ENCODE peak calls at places on chromosomes 4 and X, in nine cellular contexts. One of them, this sample, is unnamed.

GRCh38 chr4:147976341-147976928 is 244.5 kb downstream of the ARHGAP10 start:
- DNase-seq in HepG2: no peak
- DNase-seq in heart right ventricle: no peak
- DNase-seq in adipocyte: no peak
- DNase-seq in right cardiac atrium: no peak
- DNase-seq in effector memory CD4-positive, alpha-beta T cell: no peak
- DNase-seq in GM23338: no peak
- DNase-seq in spleen: no peak
- DNase-seq in CD8-positive, alpha-beta memory T cell: no peak
- DNase-seq in this sample: no peak

GRCh38 chr4:184471872-184472539 is 2.3 kb downstream of the IRF2 start:
- DNase-seq in heart right ventricle: no peak
- DNase-seq in effector memory CD4-positive, alpha-beta T cell: no peak
- DNase-seq in adipocyte: no peak
- DNase-seq in spleen: no peak
- DNase-seq in CD8-positive, alpha-beta memory T cell: no peak
- DNase-seq in right cardiac atrium: no peak
- DNase-seq in HepG2: no peak
- DNase-seq in GM23338: no peak
- DNase-seq in this sample: no peak

GRCh38 chr4:60944070-60944469 is 256.1 kb upstream of the ADGRL3 start:
- DNase-seq in spleen: no peak
- DNase-seq in right cardiac atrium: no peak
- DNase-seq in heart right ventricle: no peak
- DNase-seq in adipocyte: no peak
- DNase-seq in HepG2: peak; percentile 24
- DNase-seq in effector memory CD4-positive, alpha-beta T cell: no peak
- DNase-seq in CD8-positive, alpha-beta memory T cell: no peak
- DNase-seq in GM23338: no peak
- DNase-seq in this sample: no peak

GRCh38 chr4:1172971-1173757 is 781 bp upstream of the SPON2 start:
- DNase-seq in CD8-positive, alpha-beta memory T cell: no peak
- DNase-seq in HepG2: peak; percentile 89
- DNase-seq in right cardiac atrium: peak; percentile 70
- DNase-seq in heart right ventricle: no peak
- DNase-seq in effector memory CD4-positive, alpha-beta T cell: no peak
- DNase-seq in GM23338: peak; percentile 59
- DNase-seq in adipocyte: peak; percentile 60
- DNase-seq in spleen: no peak
- DNase-seq in this sample: peak; percentile 59

GRCh38 chr4:110294165-110294564 is 95.8 kb upstream of the ELOVL6 start:
- DNase-seq in heart right ventricle: no peak
- DNase-seq in effector memory CD4-positive, alpha-beta T cell: no peak
- DNase-seq in GM23338: no peak
- DNase-seq in right cardiac atrium: no peak
- DNase-seq in adipocyte: peak; percentile 37
- DNase-seq in CD8-positive, alpha-beta memory T cell: no peak
- DNase-seq in HepG2: no peak
- DNase-seq in spleen: no peak
- DNase-seq in this sample: no peak

GRCh38 chr4:40264995-40265909 is 68.4 kb downstream of the RHOH start:
- DNase-seq in GM23338: no peak
- DNase-seq in spleen: peak; percentile 82
- DNase-seq in right cardiac atrium: peak; percentile 69
- DNase-seq in effector memory CD4-positive, alpha-beta T cell: no peak
- DNase-seq in adipocyte: no peak
- DNase-seq in heart right ventricle: peak; percentile 37
- DNase-seq in CD8-positive, alpha-beta memory T cell: peak; percentile 86
- DNase-seq in HepG2: no peak
- DNase-seq in this sample: no peak

GRCh38 chr4:17941731-17942130 is 79.8 kb downstream of the LCORL start:
- DNase-seq in CD8-positive, alpha-beta memory T cell: no peak
- DNase-seq in HepG2: no peak
- DNase-seq in right cardiac atrium: no peak
- DNase-seq in spleen: no peak
- DNase-seq in adipocyte: no peak
- DNase-seq in GM23338: no peak
- DNase-seq in effector memory CD4-positive, alpha-beta T cell: no peak
- DNase-seq in heart right ventricle: no peak
- DNase-seq in this sample: no peak

GRCh38 chr4:22508376-22508775 is 7.5 kb downstream of the ADGRA3 start:
- DNase-seq in right cardiac atrium: no peak
- DNase-seq in heart right ventricle: no peak
- DNase-seq in GM23338: no peak
- DNase-seq in effector memory CD4-positive, alpha-beta T cell: no peak
- DNase-seq in CD8-positive, alpha-beta memory T cell: no peak
- DNase-seq in spleen: no peak
- DNase-seq in adipocyte: peak; percentile 20
- DNase-seq in HepG2: no peak
- DNase-seq in this sample: no peak

GRCh38 chrX:68929332-68930150 is 100.7 kb downstream of the EFNB1 start:
- DNase-seq in GM23338: no peak
- DNase-seq in adipocyte: peak; percentile 58
- DNase-seq in right cardiac atrium: no peak
- DNase-seq in heart right ventricle: peak; percentile 29
- DNase-seq in effector memory CD4-positive, alpha-beta T cell: no peak
- DNase-seq in spleen: peak; percentile 52
- DNase-seq in CD8-positive, alpha-beta memory T cell: no peak
- DNase-seq in HepG2: no peak
- DNase-seq in this sample: peak; percentile 69

GRCh38 chrX:46812445-46812844 is 24.4 kb upstream of the RP2 start:
- DNase-seq in right cardiac atrium: no peak
- DNase-seq in GM23338: no peak
- DNase-seq in heart right ventricle: no peak
- DNase-seq in CD8-positive, alpha-beta memory T cell: no peak
- DNase-seq in adipocyte: no peak
- DNase-seq in HepG2: peak; percentile 87
- DNase-seq in spleen: no peak
- DNase-seq in effector memory CD4-positive, alpha-beta T cell: no peak
- DNase-seq in this sample: no peak

GRCh38 chrX:85244411-85245210 is 820 bp downstream of the ZNF711 start:
- DNase-seq in heart right ventricle: no peak
- DNase-seq in HepG2: no peak
- DNase-seq in adipocyte: peak; percentile 45
- DNase-seq in effector memory CD4-positive, alpha-beta T cell: no peak
- DNase-seq in CD8-positive, alpha-beta memory T cell: no peak
- DNase-seq in GM23338: peak; percentile 41
- DNase-seq in right cardiac atrium: peak; percentile 40
- DNase-seq in spleen: peak; percentile 61
- DNase-seq in this sample: no peak

GRCh38 chr4:102343964-102344519 is 1.2 kb downstream of the SLC39A8 start:
- DNase-seq in CD8-positive, alpha-beta memory T cell: no peak
- DNase-seq in effector memory CD4-positive, alpha-beta T cell: no peak
- DNase-seq in adipocyte: no peak
- DNase-seq in GM23338: no peak
- DNase-seq in spleen: no peak
- DNase-seq in heart right ventricle: no peak
- DNase-seq in HepG2: no peak
- DNase-seq in right cardiac atrium: no peak
- DNase-seq in this sample: no peak

GRCh38 chr4:28357985-28358384 is 1497.3 kb downstream of the STIM2 start:
- DNase-seq in HepG2: no peak
- DNase-seq in spleen: no peak
- DNase-seq in heart right ventricle: no peak
- DNase-seq in GM23338: peak; percentile 54
- DNase-seq in CD8-positive, alpha-beta memory T cell: no peak
- DNase-seq in right cardiac atrium: no peak
- DNase-seq in adipocyte: no peak
- DNase-seq in effector memory CD4-positive, alpha-beta T cell: no peak
- DNase-seq in this sample: no peak

GRCh38 chrX:42093756-42094155 is 170.4 kb upstream of the CASK start:
- DNase-seq in spleen: no peak
- DNase-seq in GM23338: no peak
- DNase-seq in effector memory CD4-positive, alpha-beta T cell: no peak
- DNase-seq in right cardiac atrium: no peak
- DNase-seq in heart right ventricle: no peak
- DNase-seq in HepG2: no peak
- DNase-seq in CD8-positive, alpha-beta memory T cell: no peak
- DNase-seq in adipocyte: peak; percentile 14
- DNase-seq in this sample: no peak

GRCh38 chrX:103453655-103454054 is 65.6 kb downstream of the RAB40A start:
- DNase-seq in HepG2: no peak
- DNase-seq in heart right ventricle: no peak
- DNase-seq in effector memory CD4-positive, alpha-beta T cell: no peak
- DNase-seq in GM23338: no peak
- DNase-seq in right cardiac atrium: no peak
- DNase-seq in spleen: no peak
- DNase-seq in CD8-positive, alpha-beta memory T cell: no peak
- DNase-seq in adipocyte: peak; percentile 88
- DNase-seq in this sample: no peak

GRCh38 chr4:4969298-4969697 is 50.0 kb downstream of the CYTL1 start:
- DNase-seq in CD8-positive, alpha-beta memory T cell: no peak
- DNase-seq in effector memory CD4-positive, alpha-beta T cell: no peak
- DNase-seq in GM23338: no peak
- DNase-seq in HepG2: no peak
- DNase-seq in heart right ventricle: no peak
- DNase-seq in spleen: no peak
- DNase-seq in right cardiac atrium: no peak
- DNase-seq in adipocyte: no peak
- DNase-seq in this sample: peak; percentile 78

GRCh38 chrX:101219840-101220191 is 230 bp downstream of the DRP2 start:
- DNase-seq in effector memory CD4-positive, alpha-beta T cell: no peak
- DNase-seq in adipocyte: peak; percentile 59
- DNase-seq in heart right ventricle: no peak
- DNase-seq in GM23338: no peak
- DNase-seq in spleen: no peak
- DNase-seq in CD8-positive, alpha-beta memory T cell: no peak
- DNase-seq in HepG2: no peak
- DNase-seq in right cardiac atrium: no peak
- DNase-seq in this sample: no peak

GRCh38 chr4:184363258-184363657 is 111.1 kb downstream of the IRF2 start:
- DNase-seq in HepG2: no peak
- DNase-seq in right cardiac atrium: no peak
- DNase-seq in spleen: no peak
- DNase-seq in GM23338: no peak
- DNase-seq in CD8-positive, alpha-beta memory T cell: no peak
- DNase-seq in heart right ventricle: no peak
- DNase-seq in adipocyte: no peak
- DNase-seq in effector memory CD4-positive, alpha-beta T cell: no peak
- DNase-seq in this sample: no peak

GRCh38 chr4:74944354-74944793 is 11.5 kb downstream of the PARM1 start:
- DNase-seq in spleen: no peak
- DNase-seq in effector memory CD4-positive, alpha-beta T cell: no peak
- DNase-seq in heart right ventricle: no peak
- DNase-seq in CD8-positive, alpha-beta memory T cell: no peak
- DNase-seq in GM23338: no peak
- DNase-seq in adipocyte: no peak
- DNase-seq in HepG2: no peak
- DNase-seq in right cardiac atrium: no peak
- DNase-seq in this sample: no peak
- H3K4me1 ChIP-seq in spleen: no peaks in the 10 kb centered on the region
- H3K4me1 ChIP-seq in effector memory CD4-positive, alpha-beta T cell: no peaks in the 10 kb centered on the region
- H3K4me1 ChIP-seq in heart right ventricle: no peaks in the 10 kb centered on the region
- H3K4me1 ChIP-seq in CD8-positive, alpha-beta memory T cell: no peaks in the 10 kb centered on the region
- H3K4me1 ChIP-seq in GM23338: peaks cover 9% of the 10 kb centered on the region
- H3K4me1 ChIP-seq in adipocyte: peaks cover 12% of the 10 kb centered on the region
- H3K4me1 ChIP-seq in HepG2: no peaks in the 10 kb centered on the region
- H3K4me1 ChIP-seq in right cardiac atrium: peaks cover 3% of the 10 kb centered on the region
- H3K4me1 ChIP-seq in this sample: peaks cover 3% of the 10 kb centered on the region

DNA sequence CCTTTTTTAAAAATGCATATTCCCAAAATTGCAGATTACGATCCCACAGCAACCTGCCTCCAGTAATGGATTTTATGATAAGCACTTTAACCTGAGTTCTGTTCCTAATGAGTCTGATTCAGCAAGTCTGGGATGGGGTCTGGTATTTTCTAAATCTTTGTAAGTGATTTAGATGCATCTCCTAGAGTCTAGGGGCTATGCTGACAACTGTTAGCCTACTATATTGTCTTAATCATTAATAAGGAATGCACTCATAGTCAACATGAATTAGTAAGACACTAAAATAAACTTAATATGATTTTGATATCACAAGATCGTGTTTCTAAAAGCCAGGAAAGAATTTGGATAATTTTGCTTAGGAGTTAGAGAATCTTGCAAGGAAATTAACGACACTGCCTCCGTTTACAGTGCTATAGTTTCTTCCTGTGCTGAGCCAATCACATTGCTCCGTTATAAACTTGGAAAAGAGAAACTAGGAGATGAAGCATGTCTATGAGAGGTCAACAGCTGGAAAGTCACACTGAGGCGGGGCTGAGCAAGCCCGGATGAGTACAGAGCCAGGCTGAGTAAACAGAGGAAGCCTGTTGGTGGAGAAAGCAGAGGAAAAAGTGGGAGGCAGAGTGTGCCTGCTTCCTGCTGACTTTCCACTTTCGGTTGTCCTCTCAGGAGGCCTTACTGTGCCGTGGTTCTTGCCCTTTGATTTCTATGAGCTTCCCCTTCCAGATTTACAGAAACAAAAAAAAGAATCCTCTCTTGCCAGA is 5.4 kb downstream of the SCARB2 start:
- DNase-seq in heart right ventricle: peak; percentile 68
- DNase-seq in right cardiac atrium: peak; percentile 87
- DNase-seq in GM23338: no peak
- DNase-seq in CD8-positive, alpha-beta memory T cell: no peak
- DNase-seq in effector memory CD4-positive, alpha-beta T cell: no peak
- DNase-seq in HepG2: peak; percentile 85
- DNase-seq in spleen: peak; percentile 79
- DNase-seq in adipocyte: peak; percentile 88
- DNase-seq in this sample: peak; percentile 88
- H3K4me1 ChIP-seq in heart right ventricle: peaks cover 87% of the 10 kb centered on the region
- H3K4me1 ChIP-seq in right cardiac atrium: peaks cover 19% of the 10 kb centered on the region
- H3K4me1 ChIP-seq in GM23338: peaks cover 15% of the 10 kb centered on the region
- H3K4me1 ChIP-seq in CD8-positive, alpha-beta memory T cell: peaks cover 18% of the 10 kb centered on the region
- H3K4me1 ChIP-seq in effector memory CD4-positive, alpha-beta T cell: peaks cover 8% of the 10 kb centered on the region
- H3K4me1 ChIP-seq in HepG2: peaks cover 45% of the 10 kb centered on the region
- H3K4me1 ChIP-seq in spleen: peaks cover 77% of the 10 kb centered on the region
- H3K4me1 ChIP-seq in adipocyte: peaks cover 89% of the 10 kb centered on the region
- H3K4me1 ChIP-seq in this sample: peaks cover 78% of the 10 kb centered on the region

GRCh38 chr4:8225290-8225625 is 26.2 kb downstream of the SH3TC1 start:
- DNase-seq in effector memory CD4-positive, alpha-beta T cell: no peak
- DNase-seq in HepG2: no peak
- DNase-seq in right cardiac atrium: no peak
- DNase-seq in CD8-positive, alpha-beta memory T cell: no peak
- DNase-seq in spleen: peak; percentile 72
- DNase-seq in adipocyte: no peak
- DNase-seq in heart right ventricle: peak; percentile 5
- DNase-seq in GM23338: no peak
- DNase-seq in this sample: no peak
- H3K4me1 ChIP-seq in effector memory CD4-positive, alpha-beta T cell: peaks cover 40% of the 10 kb centered on the region
- H3K4me1 ChIP-seq in HepG2: peaks cover 64% of the 10 kb centered on the region
- H3K4me1 ChIP-seq in right cardiac atrium: no peaks in the 10 kb centered on the region
- H3K4me1 ChIP-seq in CD8-positive, alpha-beta memory T cell: peaks cover 74% of the 10 kb centered on the region
- H3K4me1 ChIP-seq in spleen: peaks cover 57% of the 10 kb centered on the region
- H3K4me1 ChIP-seq in adipocyte: peaks cover 26% of the 10 kb centered on the region
- H3K4me1 ChIP-seq in heart right ventricle: peaks cover 63% of the 10 kb centered on the region
- H3K4me1 ChIP-seq in GM23338: peaks cover 11% of the 10 kb centered on the region
- H3K4me1 ChIP-seq in this sample: peaks cover 13% of the 10 kb centered on the region

DNA sequence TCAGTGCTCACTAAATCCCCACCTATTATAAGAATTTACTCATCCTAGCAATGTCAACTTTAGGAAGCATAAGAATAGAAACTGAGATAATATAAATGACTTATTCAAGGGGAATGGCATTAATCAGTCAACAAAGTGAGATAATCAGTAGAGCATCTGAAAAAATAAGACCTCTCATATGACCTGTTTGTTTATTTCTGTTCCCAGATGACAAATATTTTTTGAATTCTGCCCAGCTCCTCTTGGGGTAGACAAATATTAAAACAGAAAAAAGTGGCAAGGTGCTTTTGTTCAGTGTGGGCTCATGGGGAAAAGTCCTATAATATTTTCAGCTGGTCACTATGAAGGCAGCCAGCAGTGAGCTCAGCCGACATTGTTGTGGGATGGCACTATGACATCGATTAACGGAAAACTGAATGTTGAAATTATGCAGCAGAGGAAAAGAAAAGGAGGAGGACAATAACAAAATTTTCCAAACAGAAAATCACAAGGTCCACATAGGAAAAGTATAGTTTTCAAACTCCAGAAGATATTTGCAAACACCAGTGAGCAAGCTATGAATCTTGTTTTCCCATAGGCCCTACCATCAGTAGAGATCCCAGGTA is 109.6 kb downstream of the ANXA3 start:
- DNase-seq in effector memory CD4-positive, alpha-beta T cell: no peak
- DNase-seq in heart right ventricle: no peak
- DNase-seq in adipocyte: no peak
- DNase-seq in HepG2: no peak
- DNase-seq in CD8-positive, alpha-beta memory T cell: no peak
- DNase-seq in right cardiac atrium: no peak
- DNase-seq in spleen: no peak
- DNase-seq in GM23338: no peak
- DNase-seq in this sample: no peak
- H3K4me1 ChIP-seq in effector memory CD4-positive, alpha-beta T cell: peaks cover 9% of the 10 kb centered on the region
- H3K4me1 ChIP-seq in heart right ventricle: peaks cover 84% of the 10 kb centered on the region
- H3K4me1 ChIP-seq in adipocyte: peaks cover 28% of the 10 kb centered on the region
- H3K4me1 ChIP-seq in HepG2: peaks cover 40% of the 10 kb centered on the region
- H3K4me1 ChIP-seq in CD8-positive, alpha-beta memory T cell: peaks cover 17% of the 10 kb centered on the region
- H3K4me1 ChIP-seq in right cardiac atrium: peaks cover 3% of the 10 kb centered on the region
- H3K4me1 ChIP-seq in spleen: peaks cover 52% of the 10 kb centered on the region
- H3K4me1 ChIP-seq in GM23338: peaks cover 20% of the 10 kb centered on the region
- H3K4me1 ChIP-seq in this sample: peaks cover 3% of the 10 kb centered on the region